ENCODE peak calls at places on chromosomes 5 and 9, in nine cellular contexts. Y, O, K, D, J, E, F, U and B are unnamed samples.

GRCh38 chr5:130032807-130033206 is 128.5 kb downstream of the CHSY3 start:
- DNase-seq in U (no peak), J (no peak), O (peak; percentile 6), D (no peak), F (no peak), E (no peak), Y (no peak), K (no peak), B (no peak)

GRCh38 chr5:6383376-6383775 is 5.0 kb upstream of the MED10 start:
- DNase-seq in U (no peak), F (no peak), Y (no peak), K (no peak), D (no peak), O (no peak), E (no peak), J (no peak), B (no peak)

GRCh38 chr9:137606734-137607138 is 1.2 kb downstream of the ARRDC1 start:
- DNase-seq in Y (no peak), F (no peak), E (no peak), J (no peak), U (no peak), D (no peak), K (no peak), O (peak; percentile 4), B (no peak)

GRCh38 chr9:11757408-11757807 is 935.8 kb upstream of the TYRP1 start:
- DNase-seq in E (no peak), D (no peak), U (no peak), F (no peak), K (no peak), J (no peak), Y (no peak), O (no peak), B (no peak)

GRCh38 chr5:158482201-158482600 is 617.5 kb downstream of the EBF1 start:
- DNase-seq in U (no peak), D (no peak), J (no peak), K (no peak), E (no peak), F (no peak), Y (no peak), O (no peak), B (no peak)

GRCh38 chr9:133738039-133738805 is at the start of gene SARDH:
- DNase-seq in D (peak; percentile 59), K (peak; percentile 95), E (no peak), J (peak; percentile 39), F (peak; percentile 84), Y (peak; percentile 47), O (peak; percentile 17), U (peak; percentile 87), B (peak; percentile 83)

GRCh38 chr5:64635056-64635686 is 55.1 kb upstream of the SHISAL2B start:
- DNase-seq in F (peak; percentile 27), J (peak; percentile 12), K (no peak), O (peak; percentile 69), E (peak; percentile 23), Y (peak; percentile 39), U (no peak), D (peak; percentile 47), B (peak; percentile 54)

GRCh38 chr9:134193912-134194535 is 29.7 kb upstream of the RNU6ATAC start:
- DNase-seq in F (no peak), O (no peak), Y (no peak), K (no peak), E (no peak), J (no peak), D (no peak), U (no peak), B (no peak)

GRCh38 chr5:108381955-108382783 is at the start of gene FBXL17:
- DNase-seq in Y (peak; percentile 90), D (peak; percentile 85), O (peak; percentile 97), J (peak; percentile 91), F (peak; percentile 92), E (peak; percentile 97), U (peak; percentile 89), K (peak; percentile 98), B (peak; percentile 98)

GRCh38 chr5:108379722-108380530 is 2.0 kb downstream of the FBXL17 start:
- DNase-seq in Y (peak; percentile 31), U (no peak), E (no peak), F (no peak), O (peak; percentile 26), J (peak; percentile 63), D (no peak), K (no peak), B (no peak)

GRCh38 chr5:108382784-108383358 is 973 bp upstream of the FBXL17 start:
- DNase-seq in K (no peak), D (peak; percentile 11), F (peak; percentile 2), O (peak; percentile 85), Y (peak; percentile 44), U (no peak), J (no peak), E (no peak), B (peak; percentile 20)

GRCh38 chr5:108381034-108381954 is 604 bp downstream of the FBXL17 start:
- DNase-seq in K (no peak), O (peak; percentile 76), U (peak; percentile 76), Y (peak; percentile 63), F (peak; percentile 87), E (peak; percentile 68), D (peak; percentile 59), J (peak; percentile 72), B (peak; percentile 67)

DNA sequence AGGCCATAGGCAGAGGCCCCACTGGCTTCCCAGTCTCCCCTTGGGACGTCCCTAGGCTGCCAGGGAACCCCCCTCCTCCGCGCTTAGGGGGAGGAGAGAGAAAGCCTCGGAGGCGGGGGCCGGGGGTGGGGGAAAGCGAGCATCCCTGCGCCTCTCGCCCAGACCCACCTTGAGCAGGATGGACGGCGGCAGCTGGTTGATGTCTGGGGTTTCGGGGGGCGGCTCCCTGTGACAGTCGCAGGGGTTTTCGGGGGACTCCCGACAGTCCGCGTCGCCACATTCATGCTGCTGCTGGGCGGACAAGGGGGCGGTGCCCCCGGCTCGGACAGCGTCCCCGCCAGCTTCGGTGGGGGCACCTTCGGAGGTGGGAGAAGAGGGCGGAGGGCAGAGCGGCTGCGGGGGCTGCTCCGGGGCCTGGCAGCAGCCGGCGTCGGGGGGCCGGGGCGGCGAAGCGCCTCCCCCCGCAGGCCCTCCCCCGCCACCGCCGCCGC is 1.3 kb downstream of the FBXL17 start:
- DNase-seq in O (peak; percentile 23), D (peak; percentile 32), J (peak; percentile 27), F (peak; percentile 75), K (peak; percentile 72), Y (peak; percentile 13), E (peak; percentile 26), U (peak; percentile 77), B (peak; percentile 81)
- H3K4me2 ChIP-seq in O (peak overlapping the region; percentile 93), D (peak overlapping the region; percentile 73), J (peak overlapping the region; percentile 85), F (peak overlapping the region; percentile 98), K (peak overlapping the region; percentile 63), Y (peak overlapping the region; percentile 90), E (peak overlapping the region; percentile 92), U (peak overlapping the region; percentile 99), B (peak overlapping the region; percentile 74)

GRCh38 chr9:101030022-101030391 is 1.5 kb downstream of the PLPPR1 start:
- DNase-seq in O (no peak), D (no peak), E (no peak), Y (no peak), F (peak; percentile 24), K (no peak), U (no peak), J (no peak), B (peak; percentile 8)

GRCh38 chr9:101029300-101030021 is 934 bp downstream of the PLPPR1 start:
- DNase-seq in D (peak; percentile 36), K (no peak), Y (no peak), F (peak; percentile 53), O (no peak), J (no peak), U (no peak), E (no peak), B (peak; percentile 34)

GRCh38 chr9:101027246-101027645 is 1.3 kb upstream of the PLPPR1 start:
- DNase-seq in K (no peak), J (no peak), Y (no peak), E (no peak), D (no peak), O (no peak), F (no peak), U (no peak), B (no peak)

GRCh38 chr9:101027733-101028345 is 688 bp upstream of the PLPPR1 start:
- DNase-seq in U (no peak), K (no peak), J (no peak), E (no peak), O (no peak), D (peak; percentile 5), Y (no peak), F (peak; percentile 20), B (no peak)

DNA sequence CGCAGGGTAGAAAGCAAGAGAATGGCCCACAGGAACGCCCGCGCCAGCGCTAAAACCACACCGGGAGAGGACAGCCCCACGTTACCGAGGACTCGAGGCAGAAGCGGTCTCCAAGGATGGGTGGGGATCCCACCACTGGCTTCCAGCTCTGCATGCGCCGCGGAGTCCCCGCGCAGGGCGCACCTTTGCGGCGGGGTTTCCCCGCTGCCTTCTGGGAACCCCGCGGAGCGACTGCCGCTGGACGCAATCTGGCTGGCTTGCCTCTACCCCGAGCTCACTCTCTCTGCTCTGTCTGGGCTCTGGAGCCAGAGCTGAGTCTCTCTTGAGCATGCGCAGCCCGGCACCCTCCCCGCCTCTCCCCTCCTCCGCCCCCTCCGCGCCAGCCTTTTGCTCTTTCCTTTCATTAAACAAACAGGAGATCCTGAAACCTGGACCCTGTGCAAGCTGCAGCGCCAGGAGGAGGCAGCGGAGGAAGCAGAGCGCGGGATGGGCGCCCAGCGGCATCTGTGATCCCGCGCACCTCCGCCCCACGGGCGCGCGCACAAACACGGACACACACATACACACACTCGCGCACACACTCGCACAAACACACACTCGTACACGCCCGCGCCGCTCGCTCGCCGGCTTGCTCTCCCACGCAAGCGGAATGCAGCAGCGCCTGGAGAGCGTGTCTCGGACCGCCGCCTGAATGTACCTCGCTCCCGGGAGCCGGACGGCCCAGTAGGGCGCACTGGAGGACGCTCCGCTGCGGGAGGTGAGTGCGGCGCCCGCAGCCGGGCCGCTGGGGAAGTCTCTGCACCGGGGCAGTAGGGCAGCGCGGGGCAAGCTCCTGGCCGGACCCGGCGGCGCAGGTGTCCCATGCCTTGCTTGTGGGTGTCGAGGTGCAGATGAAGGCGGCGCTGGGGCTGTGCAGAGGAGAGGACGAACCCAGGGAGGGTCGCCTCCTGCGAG is at the start of gene PLPPR1:
- DNase-seq in K (peak; percentile 88), U (peak; percentile 85), J (peak; percentile 50), D (peak; percentile 85), Y (peak; percentile 3), F (peak; percentile 95), E (peak; percentile 53), O (peak; percentile 27), B (peak; percentile 84)
- H3K4me2 ChIP-seq in K (peak within 1 kb of the TSS; percentile 65), U (peak within 1 kb of the TSS; percentile 97), J (peak within 1 kb of the TSS; percentile 42), D (peak within 1 kb of the TSS; percentile 93), Y (peak within 1 kb of the TSS; percentile 85), F (peak within 1 kb of the TSS; percentile 95), E (peak within 1 kb of the TSS; percentile 88), O (peak within 1 kb of the TSS; percentile 95), B (peak within 1 kb of the TSS; percentile 97)

GRCh38 chr5:21685016-21685415 is 1168.1 kb downstream of the CDH12 start:
- DNase-seq in O (no peak), J (no peak), Y (no peak), K (no peak), F (no peak), E (no peak), D (no peak), U (no peak), B (no peak)

GRCh38 chr5:21681906-21682305 is 1171.2 kb downstream of the CDH12 start:
- DNase-seq in J (no peak), D (no peak), O (no peak), U (no peak), K (no peak), Y (no peak), E (no peak), F (no peak), B (no peak)

GRCh38 chr5:21680661-21681060 is 1172.5 kb downstream of the CDH12 start:
- DNase-seq in F (no peak), U (no peak), E (no peak), K (no peak), D (no peak), O (peak; percentile 50), Y (peak; percentile 35), J (peak; percentile 63), B (no peak)

GRCh38 chr5:21678526-21678925 is 1174.6 kb downstream of the CDH12 start:
- DNase-seq in O (no peak), U (no peak), F (no peak), K (no peak), D (no peak), E (no peak), J (no peak), Y (no peak), B (no peak)

GRCh38 chr5:21680196-21680595 is 1172.9 kb downstream of the CDH12 start:
- DNase-seq in U (no peak), F (peak; percentile 18), D (no peak), Y (peak; percentile 93), O (peak; percentile 61), J (peak; percentile 96), K (no peak), E (peak; percentile 8), B (no peak)
- H3K4me2 ChIP-seq in U (no peak overlapping the region), F (no peak overlapping the region), D (no peak overlapping the region), Y (no peak overlapping the region), O (no peak overlapping the region), J (no peak overlapping the region), K (no peak overlapping the region), E (no peak overlapping the region), B (no peak overlapping the region)

DNA sequence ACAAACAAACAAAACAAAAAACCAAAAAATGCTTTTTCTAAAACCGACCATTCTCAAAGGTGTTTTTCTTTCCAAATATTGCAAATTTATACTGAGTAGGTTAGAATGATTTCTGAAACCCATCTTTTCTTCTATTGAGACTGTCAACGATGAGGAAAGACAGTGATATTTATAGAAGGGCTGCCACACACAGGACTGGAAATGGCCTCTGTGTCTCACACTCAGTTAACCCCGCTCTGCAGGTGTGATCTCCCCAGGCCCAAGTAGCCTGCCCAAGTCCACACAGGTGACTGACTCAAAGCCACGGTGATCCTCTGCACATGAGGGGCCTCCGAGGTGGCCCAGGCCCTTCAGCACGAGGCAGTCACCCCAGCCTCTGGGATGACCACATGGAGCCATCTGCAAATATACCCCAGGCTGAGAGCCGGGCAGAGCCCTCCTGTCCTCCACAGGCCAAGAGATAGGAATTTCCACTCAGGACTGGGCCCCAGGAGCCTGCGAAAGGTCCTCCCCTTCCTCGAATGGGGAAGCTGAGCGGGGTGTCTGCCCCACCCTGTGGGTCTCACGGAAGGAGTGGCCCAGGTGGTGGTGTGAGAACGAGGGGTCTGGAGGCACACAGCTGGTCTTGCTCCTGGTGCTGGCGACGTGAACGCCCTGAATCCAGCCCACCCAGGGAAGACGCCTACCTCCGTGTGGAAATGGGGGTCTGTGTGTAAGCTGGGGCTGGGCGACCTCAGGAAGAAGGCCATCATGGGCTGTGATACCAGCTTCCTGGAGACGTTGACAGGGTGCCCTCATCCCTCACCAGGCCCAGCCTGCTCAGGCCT is 53.0 kb upstream of the PHYKPL start:
- DNase-seq in Y (no peak), F (no peak), E (no peak), O (no peak), D (no peak), J (no peak), K (no peak), U (no peak), B (no peak)
- H3K4me2 ChIP-seq in Y (no peak overlapping the region), F (no peak overlapping the region), E (no peak overlapping the region), O (no peak overlapping the region), D (no peak overlapping the region), J (no peak overlapping the region), K (no peak overlapping the region), U (no peak overlapping the region), B (no peak overlapping the region)